ENCODE peak calls at places on chromosome 1, in eight cellular contexts. One of them, this sample, is unnamed.

GRCh38 chr1:64516803-64517568 is 47.1 kb downstream of the CACHD1 start:
- DNase-seq in fibroblast of lung: no peak
- DNase-seq in CD8-positive, alpha-beta T cell: no peak
- DNase-seq in GM13976: no peak
- DNase-seq in tibial nerve: no peak
- DNase-seq in colonic mucosa: no peak
- DNase-seq in heart right ventricle: no peak
- DNase-seq in body of pancreas: no peak
- DNase-seq in this sample: no peak

GRCh38 chr1:17116643-17117042 is 2.6 kb downstream of the PADI2 start:
- DNase-seq in GM13976: no peak
- DNase-seq in CD8-positive, alpha-beta T cell: no peak
- DNase-seq in tibial nerve: no peak
- DNase-seq in colonic mucosa: no peak
- DNase-seq in fibroblast of lung: no peak
- DNase-seq in heart right ventricle: no peak
- DNase-seq in body of pancreas: no peak
- DNase-seq in this sample: no peak

GRCh38 chr1:166843769-166844596 is 4.7 kb downstream of the POGK start:
- DNase-seq in body of pancreas: peak; percentile 30
- DNase-seq in tibial nerve: no peak
- DNase-seq in heart right ventricle: no peak
- DNase-seq in CD8-positive, alpha-beta T cell: no peak
- DNase-seq in GM13976: no peak
- DNase-seq in fibroblast of lung: no peak
- DNase-seq in colonic mucosa: no peak
- DNase-seq in this sample: no peak

GRCh38 chr1:232613752-232614381 is 16.1 kb downstream of the SIPA1L2 start:
- DNase-seq in body of pancreas: no peak
- DNase-seq in colonic mucosa: no peak
- DNase-seq in GM13976: no peak
- DNase-seq in CD8-positive, alpha-beta T cell: no peak
- DNase-seq in fibroblast of lung: peak; percentile 97
- DNase-seq in heart right ventricle: no peak
- DNase-seq in tibial nerve: no peak
- DNase-seq in this sample: no peak

GRCh38 chr1:47023268-47024137 is at the start of gene CYP4X1:
- DNase-seq in CD8-positive, alpha-beta T cell: no peak
- DNase-seq in fibroblast of lung: no peak
- DNase-seq in body of pancreas: peak; percentile 32
- DNase-seq in colonic mucosa: peak; percentile 27
- DNase-seq in tibial nerve: peak; percentile 18
- DNase-seq in heart right ventricle: peak; percentile 66
- DNase-seq in GM13976: no peak
- DNase-seq in this sample: no peak

GRCh38 chr1:91099746-91100621 is 78.1 kb upstream of the ZNF644 start:
- DNase-seq in heart right ventricle: no peak
- DNase-seq in tibial nerve: no peak
- DNase-seq in GM13976: no peak
- DNase-seq in CD8-positive, alpha-beta T cell: peak; percentile 24
- DNase-seq in fibroblast of lung: no peak
- DNase-seq in colonic mucosa: no peak
- DNase-seq in body of pancreas: no peak
- DNase-seq in this sample: no peak

GRCh38 chr1:228306275-228307217 is 98.7 kb downstream of the OBSCN start:
- DNase-seq in CD8-positive, alpha-beta T cell: no peak
- DNase-seq in body of pancreas: peak; percentile 5
- DNase-seq in fibroblast of lung: no peak
- DNase-seq in colonic mucosa: no peak
- DNase-seq in GM13976: no peak
- DNase-seq in heart right ventricle: peak; percentile 9
- DNase-seq in tibial nerve: no peak
- DNase-seq in this sample: no peak

GRCh38 chr1:234607091-234608025 is 2.6 kb downstream of the IRF2BP2 start:
- DNase-seq in body of pancreas: peak; percentile 51
- DNase-seq in tibial nerve: no peak
- DNase-seq in colonic mucosa: no peak
- DNase-seq in fibroblast of lung: no peak
- DNase-seq in heart right ventricle: peak; percentile 41
- DNase-seq in CD8-positive, alpha-beta T cell: no peak
- DNase-seq in GM13976: no peak
- DNase-seq in this sample: no peak

GRCh38 chr1:26477446-26478152 is 5.4 kb downstream of the HMGN2 start:
- DNase-seq in CD8-positive, alpha-beta T cell: no peak
- DNase-seq in body of pancreas: no peak
- DNase-seq in colonic mucosa: no peak
- DNase-seq in tibial nerve: no peak
- DNase-seq in GM13976: no peak
- DNase-seq in heart right ventricle: no peak
- DNase-seq in fibroblast of lung: no peak
- DNase-seq in this sample: no peak

GRCh38 chr1:115012006-115012405 is 17.6 kb upstream of the TSHB start:
- DNase-seq in heart right ventricle: no peak
- DNase-seq in colonic mucosa: no peak
- DNase-seq in fibroblast of lung: no peak
- DNase-seq in body of pancreas: no peak
- DNase-seq in GM13976: no peak
- DNase-seq in CD8-positive, alpha-beta T cell: no peak
- DNase-seq in tibial nerve: no peak
- DNase-seq in this sample: no peak

GRCh38 chr1:200891774-200892157 is 2.9 kb upstream of the INAVA start:
- DNase-seq in body of pancreas: peak; percentile 38
- DNase-seq in tibial nerve: no peak
- DNase-seq in heart right ventricle: no peak
- DNase-seq in CD8-positive, alpha-beta T cell: no peak
- DNase-seq in fibroblast of lung: no peak
- DNase-seq in GM13976: no peak
- DNase-seq in colonic mucosa: peak; percentile 79
- DNase-seq in this sample: no peak

GRCh38 chr1:62269439-62269838 is 49.8 kb downstream of the KANK4 start:
- DNase-seq in body of pancreas: no peak
- DNase-seq in fibroblast of lung: no peak
- DNase-seq in CD8-positive, alpha-beta T cell: no peak
- DNase-seq in heart right ventricle: no peak
- DNase-seq in tibial nerve: no peak
- DNase-seq in colonic mucosa: no peak
- DNase-seq in GM13976: no peak
- DNase-seq in this sample: no peak

GRCh38 chr1:62274496-62274895 is 44.7 kb downstream of the KANK4 start:
- DNase-seq in fibroblast of lung: no peak
- DNase-seq in tibial nerve: no peak
- DNase-seq in CD8-positive, alpha-beta T cell: no peak
- DNase-seq in GM13976: no peak
- DNase-seq in colonic mucosa: no peak
- DNase-seq in body of pancreas: no peak
- DNase-seq in heart right ventricle: no peak
- DNase-seq in this sample: no peak

GRCh38 chr1:62273953-62274352 is 45.3 kb downstream of the KANK4 start:
- DNase-seq in heart right ventricle: no peak
- DNase-seq in fibroblast of lung: no peak
- DNase-seq in colonic mucosa: no peak
- DNase-seq in CD8-positive, alpha-beta T cell: no peak
- DNase-seq in tibial nerve: no peak
- DNase-seq in body of pancreas: no peak
- DNase-seq in GM13976: no peak
- DNase-seq in this sample: no peak

GRCh38 chr1:62271137-62271536 is 48.1 kb downstream of the KANK4 start:
- DNase-seq in heart right ventricle: no peak
- DNase-seq in colonic mucosa: no peak
- DNase-seq in fibroblast of lung: no peak
- DNase-seq in tibial nerve: no peak
- DNase-seq in CD8-positive, alpha-beta T cell: no peak
- DNase-seq in body of pancreas: no peak
- DNase-seq in GM13976: no peak
- DNase-seq in this sample: no peak

DNA sequence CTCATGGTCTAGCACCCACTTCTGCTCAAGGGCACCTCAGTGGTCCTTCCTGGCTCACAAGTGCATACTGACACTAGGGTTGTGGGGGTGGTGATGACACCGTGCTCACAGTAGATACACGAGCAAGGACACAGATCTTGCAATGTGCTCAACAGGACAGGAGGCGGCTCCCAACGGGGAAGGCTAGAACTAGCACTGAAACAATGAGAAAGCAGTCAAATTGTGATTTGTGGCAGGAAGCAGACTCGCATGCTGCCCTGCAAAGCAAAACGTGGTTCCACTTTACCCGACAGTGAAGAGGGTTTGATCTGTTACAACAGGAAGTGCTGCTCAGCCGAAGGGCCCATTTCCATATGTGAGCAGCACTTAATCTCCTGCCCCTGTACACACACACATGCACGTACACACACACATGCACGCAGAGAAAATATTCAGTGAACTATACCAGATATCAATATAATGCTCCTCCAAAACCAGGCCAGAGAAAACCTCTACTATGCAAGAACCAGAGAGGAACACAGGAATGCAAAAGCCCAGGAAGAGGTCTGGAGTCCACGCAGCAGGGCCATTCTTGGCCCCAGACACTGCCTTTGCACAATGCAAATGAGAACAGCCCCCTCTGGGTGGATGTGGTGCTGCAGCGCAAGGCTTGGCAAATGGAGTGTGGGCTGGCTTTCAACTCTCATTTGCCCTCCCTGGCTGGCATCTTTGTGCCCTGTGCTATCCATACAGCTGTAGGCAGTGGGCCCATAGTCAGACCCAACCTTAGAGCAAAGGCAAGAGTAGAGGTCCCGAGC is 47.1 kb downstream of the KANK4 start:
- DNase-seq in fibroblast of lung: no peak
- DNase-seq in GM13976: peak; percentile 47
- DNase-seq in CD8-positive, alpha-beta T cell: peak; percentile 65
- DNase-seq in colonic mucosa: no peak
- DNase-seq in heart right ventricle: no peak
- DNase-seq in tibial nerve: no peak
- DNase-seq in body of pancreas: no peak
- DNase-seq in this sample: peak; percentile 68
- TF ChIP-seq CTCF in fibroblast of lung: no peak
- TF ChIP-seq CTCF in GM13976: no peak
- TF ChIP-seq CTCF in CD8-positive, alpha-beta T cell: peak; percentile 13
- TF ChIP-seq CTCF in colonic mucosa: no peak
- TF ChIP-seq CTCF in heart right ventricle: no peak
- TF ChIP-seq CTCF in tibial nerve: no peak
- TF ChIP-seq CTCF in body of pancreas: no peak
- TF ChIP-seq CTCF in this sample: peak; percentile 54

DNA sequence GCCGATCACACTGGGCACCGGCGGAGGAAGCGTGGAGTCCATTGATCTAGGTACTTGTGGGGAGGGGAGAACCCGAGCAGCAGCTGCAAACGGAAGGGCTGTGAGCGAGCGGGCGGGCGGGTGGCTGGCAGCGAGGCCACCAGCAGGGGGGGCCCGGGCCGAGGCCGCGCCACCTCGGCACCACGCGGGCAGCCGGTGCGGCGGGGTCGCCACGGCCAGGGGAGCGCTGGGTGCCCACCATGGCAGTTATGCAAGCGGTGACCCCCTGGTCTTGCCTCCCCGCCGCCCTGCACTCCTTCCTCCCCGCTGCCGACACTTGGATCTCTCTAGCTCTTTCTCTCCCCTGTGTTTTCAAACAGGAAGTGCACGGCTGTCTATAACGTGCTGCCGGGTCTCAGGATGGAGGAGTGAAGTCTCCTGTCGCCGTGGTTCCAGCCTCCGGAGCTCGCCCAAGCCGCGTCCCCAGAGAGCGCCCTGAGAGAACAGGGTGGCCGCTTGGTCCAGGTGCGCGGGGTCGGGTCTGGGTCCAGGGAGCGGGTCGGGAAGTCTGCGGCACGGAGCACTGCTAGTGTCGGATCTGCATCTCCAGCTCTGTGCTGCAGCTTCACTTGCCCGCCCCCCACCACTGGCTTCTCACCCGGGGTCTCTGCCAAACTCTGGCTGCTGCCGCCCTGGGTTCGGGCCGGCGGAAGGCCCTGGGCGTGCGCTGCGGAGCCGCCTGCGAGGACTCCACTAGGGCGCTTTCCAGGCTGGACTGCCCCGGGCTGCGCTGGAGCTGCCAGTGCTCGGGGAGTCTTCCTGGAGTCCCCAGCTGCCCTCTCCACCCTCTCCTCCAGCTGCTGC is 22.7 kb downstream of the LRRC8D start:
- DNase-seq in fibroblast of lung: peak; percentile 67
- DNase-seq in heart right ventricle: peak; percentile 76
- DNase-seq in GM13976: peak; percentile 90
- DNase-seq in colonic mucosa: peak; percentile 77
- DNase-seq in CD8-positive, alpha-beta T cell: peak; percentile 77
- DNase-seq in tibial nerve: peak; percentile 35
- DNase-seq in body of pancreas: peak; percentile 76
- DNase-seq in this sample: peak; percentile 45
- TF ChIP-seq CTCF in fibroblast of lung: peak; percentile 32
- TF ChIP-seq CTCF in heart right ventricle: peak; percentile 62
- TF ChIP-seq CTCF in GM13976: peak; percentile 89
- TF ChIP-seq CTCF in colonic mucosa: peak; percentile 79
- TF ChIP-seq CTCF in CD8-positive, alpha-beta T cell: peak; percentile 79
- TF ChIP-seq CTCF in tibial nerve: peak; percentile 86
- TF ChIP-seq CTCF in body of pancreas: peak; percentile 73
- TF ChIP-seq CTCF in this sample: peak; percentile 61

GRCh38 chr1:165371588-165372235 is 15.2 kb upstream of the LMX1A start:
- DNase-seq in body of pancreas: no peak
- DNase-seq in heart right ventricle: no peak
- DNase-seq in GM13976: no peak
- DNase-seq in tibial nerve: no peak
- DNase-seq in CD8-positive, alpha-beta T cell: no peak
- DNase-seq in colonic mucosa: no peak
- DNase-seq in fibroblast of lung: no peak
- DNase-seq in this sample: no peak

GRCh38 chr1:165376041-165376810 is 19.7 kb upstream of the LMX1A start:
- DNase-seq in fibroblast of lung: peak; percentile 85
- DNase-seq in tibial nerve: peak; percentile 89
- DNase-seq in heart right ventricle: peak; percentile 86
- DNase-seq in GM13976: peak; percentile 40
- DNase-seq in body of pancreas: peak; percentile 65
- DNase-seq in colonic mucosa: peak; percentile 81
- DNase-seq in CD8-positive, alpha-beta T cell: no peak
- DNase-seq in this sample: no peak

GRCh38 chr1:165376811-165377153 is 20.3 kb upstream of the LMX1A start:
- DNase-seq in heart right ventricle: no peak
- DNase-seq in fibroblast of lung: no peak
- DNase-seq in body of pancreas: no peak
- DNase-seq in colonic mucosa: no peak
- DNase-seq in tibial nerve: no peak
- DNase-seq in CD8-positive, alpha-beta T cell: no peak
- DNase-seq in GM13976: no peak
- DNase-seq in this sample: no peak

DNA sequence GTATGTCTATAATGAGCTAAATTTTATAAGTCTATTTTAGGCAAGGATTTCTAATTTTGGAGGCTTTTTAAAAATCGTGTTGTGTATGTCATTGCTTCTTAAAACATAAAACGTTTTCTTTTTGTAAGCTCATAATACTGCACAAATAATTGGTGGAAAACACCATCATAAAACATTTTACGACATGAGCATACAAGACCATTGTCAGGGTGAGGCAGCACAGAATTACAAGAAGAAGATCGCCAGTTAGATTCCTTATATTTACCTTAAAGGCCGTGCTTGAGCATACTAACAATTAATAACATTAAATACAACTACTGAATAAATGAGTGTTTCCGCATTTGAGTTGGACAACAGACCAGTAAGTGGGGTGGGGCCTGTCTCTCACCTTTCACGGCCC is 19.1 kb upstream of the LMX1A start:
- DNase-seq in body of pancreas: no peak
- DNase-seq in fibroblast of lung: no peak
- DNase-seq in heart right ventricle: no peak
- DNase-seq in CD8-positive, alpha-beta T cell: no peak
- DNase-seq in GM13976: no peak
- DNase-seq in tibial nerve: no peak
- DNase-seq in colonic mucosa: no peak
- DNase-seq in this sample: no peak
- TF ChIP-seq CTCF in body of pancreas: no peak
- TF ChIP-seq CTCF in fibroblast of lung: no peak
- TF ChIP-seq CTCF in heart right ventricle: no peak
- TF ChIP-seq CTCF in CD8-positive, alpha-beta T cell: no peak
- TF ChIP-seq CTCF in GM13976: no peak
- TF ChIP-seq CTCF in tibial nerve: no peak
- TF ChIP-seq CTCF in colonic mucosa: no peak
- TF ChIP-seq CTCF in this sample: no peak

GRCh38 chr1:68819190-68819829 is 322.4 kb upstream of the DEPDC1 start:
- DNase-seq in body of pancreas: no peak
- DNase-seq in GM13976: peak; percentile 25
- DNase-seq in colonic mucosa: no peak
- DNase-seq in heart right ventricle: no peak
- DNase-seq in tibial nerve: no peak
- DNase-seq in fibroblast of lung: peak; percentile 37
- DNase-seq in CD8-positive, alpha-beta T cell: no peak
- DNase-seq in this sample: no peak
- TF ChIP-seq CTCF in body of pancreas: peak; percentile 39
- TF ChIP-seq CTCF in GM13976: no peak
- TF ChIP-seq CTCF in colonic mucosa: no peak
- TF ChIP-seq CTCF in heart right ventricle: peak; percentile 44
- TF ChIP-seq CTCF in tibial nerve: peak; percentile 19
- TF ChIP-seq CTCF in fibroblast of lung: peak; percentile 22
- TF ChIP-seq CTCF in CD8-positive, alpha-beta T cell: no peak
- TF ChIP-seq CTCF in this sample: peak; percentile 18